ENCODE peak calls at places on chromosomes 16 and 17, in ten cellular contexts. O is fibroblast of the aortic adventitia; Q is activated T-cell treated with anti-CD3 and anti-CD28 coated beads, Interleukin-2, amount 50 U/mL, for 72 hours; T is H7; S is activated CD4-positive, alpha-beta T cell treated with anti-CD3 and anti-CD28 coated beads, Interleukin-2, amount 10 ng/mL, durations not matched to agents 7 days and 5 days; B is hypothalamus; A is pancreas; H is stimulated activated CD4-positive, alpha-beta T cell treated with anti-CD3 and anti-CD28 coated beads, Interleukin-15, amount 100 ng/mL, for 1 hour; C is NCI-H1417; R is activated CD8-positive, alpha-beta memory T cell treated with anti-CD3 and anti-CD28 coated beads, Interleukin-2, amount 50 U/mL, for 48 hours. U is an unnamed sample.

GRCh38 chr17:32608267-32608666 is 121.5 kb downstream of the CDK5R1 start:
- DNase-seq in O (no peak), Q (no peak), T (no peak), S (no peak), B (no peak), A (no peak), H (no peak), C (no peak), R (no peak), U (no peak)

GRCh38 chr16:70250748-70251650 is 741 bp downstream of the EXOSC6 start:
- DNase-seq in O (peak; percentile 48), Q (peak; percentile 68), T (peak; percentile 83), S (peak; percentile 35), B (peak; percentile 20), A (peak; percentile 71), H (peak; percentile 21), C (peak; percentile 62), R (peak; percentile 73), U (no peak)

GRCh38 chr17:28421775-28422305 is 15.8 kb upstream of the SLC46A1 start:
- DNase-seq in O (no peak), Q (no peak), T (no peak), S (no peak), B (no peak), A (no peak), H (no peak), C (peak; percentile 51), R (no peak), U (no peak)

GRCh38 chr17:74117999-74118421 is 85.5 kb upstream of the RPL38 start:
- DNase-seq in O (no peak), Q (no peak), T (peak; percentile 66), S (no peak), B (no peak), A (no peak), H (no peak), C (peak; percentile 23), R (no peak), U (no peak)

GRCh38 chr16:83831451-83831987 is 23.7 kb downstream of the HSBP1 start:
- DNase-seq in O (no peak), Q (no peak), T (no peak), S (no peak), B (no peak), A (no peak), H (no peak), C (no peak), R (no peak), U (no peak)

GRCh38 chr17:40905370-40905769 is 20.3 kb upstream of the KRT20 start:
- DNase-seq in O (no peak), Q (no peak), T (no peak), S (no peak), B (no peak), A (no peak), H (no peak), C (no peak), R (no peak), U (no peak)

GRCh38 chr17:1713878-1714487 is 3.8 kb upstream of the TLCD2 start:
- DNase-seq in O (peak; percentile 52), Q (no peak), T (peak; percentile 87), S (no peak), B (no peak), A (no peak), H (no peak), C (peak; percentile 4), R (no peak), U (no peak)

GRCh38 chr17:76643553-76644148 is at the start of gene ST6GALNAC1:
- DNase-seq in O (no peak), Q (no peak), T (no peak), S (peak; percentile 27), B (no peak), A (no peak), H (no peak), C (no peak), R (no peak), U (no peak)

GRCh38 chr17:45287526-45288264 is 25.8 kb upstream of the SPATA32 start:
- DNase-seq in O (no peak), Q (no peak), T (no peak), S (no peak), B (no peak), A (no peak), H (no peak), C (peak; percentile 43), R (no peak), U (no peak)

GRCh38 chr17:81831957-81832607 is 1.0 kb downstream of the MCRIP1 start:
- DNase-seq in O (peak; percentile 59), Q (peak; percentile 54), T (no peak), S (peak; percentile 67), B (no peak), A (no peak), H (peak; percentile 18), C (peak; percentile 68), R (peak; percentile 76), U (no peak)

GRCh38 chr16:28202147-28202746 is 9.5 kb downstream of the XPO6 start:
- DNase-seq in O (no peak), Q (peak; percentile 66), T (peak; percentile 34), S (no peak), B (no peak), A (no peak), H (no peak), C (no peak), R (no peak), U (no peak)

GRCh38 chr17:34118564-34118963 is 136.5 kb upstream of the CCL2 start:
- DNase-seq in O (peak; percentile 9), Q (no peak), T (no peak), S (no peak), B (no peak), A (no peak), H (no peak), C (no peak), R (no peak), U (no peak)

GRCh38 chr16:54282202-54282922 is 4.2 kb downstream of the IRX3 start:
- DNase-seq in O (peak; percentile 53), Q (peak; percentile 56), T (peak; percentile 94), S (no peak), B (peak; percentile 11), A (peak; percentile 80), H (no peak), C (no peak), R (peak; percentile 78), U (peak; percentile 79)

GRCh38 chr17:67435122-67435521 is 58.0 kb downstream of the PITPNC1 start:
- DNase-seq in O (peak; percentile 29), Q (peak; percentile 64), T (no peak), S (peak; percentile 76), B (no peak), A (no peak), H (no peak), C (no peak), R (peak; percentile 65), U (no peak)

GRCh38 chr17:82568997-82569393 is 49.5 kb downstream of the FOXK2 start:
- DNase-seq in O (peak; percentile 69), Q (no peak), T (no peak), S (no peak), B (no peak), A (no peak), H (no peak), C (no peak), R (no peak), U (no peak)

GRCh38 chr16:88743693-88744519 is 37.6 kb downstream of the CTU2 start:
- DNase-seq in O (peak; percentile 70), Q (peak; percentile 79), T (peak; percentile 98), S (peak; percentile 75), B (peak; percentile 59), A (peak; percentile 96), H (peak; percentile 67), C (peak; percentile 57), R (peak; percentile 91), U (peak; percentile 87)

GRCh38 chr16:11636172-11636721 is 32.0 kb upstream of the SNN start:
- DNase-seq in O (no peak), Q (no peak), T (peak; percentile 71), S (no peak), B (no peak), A (no peak), H (no peak), C (peak; percentile 79), R (no peak), U (no peak)

GRCh38 chr17:13792314-13792713 is 190.6 kb upstream of the HS3ST3A1 start:
- DNase-seq in O (peak; percentile 57), Q (no peak), T (no peak), S (no peak), B (no peak), A (no peak), H (no peak), C (no peak), R (no peak), U (no peak)

GRCh38 chr17:83180264-83180995 is 101.0 kb downstream of the METRNL start:
- DNase-seq in O (no peak), Q (no peak), T (no peak), S (no peak), B (no peak), A (no peak), H (no peak), C (peak; percentile 25), R (no peak), U (peak; percentile 54)

GRCh38 chr17:81241648-81242420 is 2.7 kb downstream of the NDUFAF8 start:
- DNase-seq in O (peak; percentile 36), Q (peak; percentile 81), T (peak; percentile 98), S (peak; percentile 58), B (peak; percentile 36), A (peak; percentile 83), H (peak; percentile 58), C (peak; percentile 59), R (peak; percentile 91), U (no peak)

GRCh38 chr16:29900888-29901606 is 759 bp downstream of the ASPHD1 start:
- DNase-seq in O (peak; percentile 10), Q (no peak), T (peak; percentile 76), S (no peak), B (no peak), A (no peak), H (no peak), C (no peak), R (no peak), U (no peak)

GRCh38 chr16:19771040-19771439 is 53.0 kb downstream of the IQCK start:
- DNase-seq in O (no peak), Q (no peak), T (no peak), S (no peak), B (no peak), A (no peak), H (no peak), C (no peak), R (no peak), U (no peak)

GRCh38 chr17:5592382-5592781 is 8.1 kb upstream of the NLRP1 start:
- DNase-seq in O (peak; percentile 60), Q (no peak), T (no peak), S (peak; percentile 27), B (no peak), A (no peak), H (no peak), C (peak; percentile 83), R (no peak), U (no peak)

GRCh38 chr17:75109407-75110236 is at the start of gene ARMC7:
- DNase-seq in O (peak; percentile 72), Q (peak; percentile 97), T (peak; percentile 99), S (peak; percentile 91), B (peak; percentile 82), A (peak; percentile 97), H (peak; percentile 91), C (peak; percentile 88), R (peak; percentile 97), U (peak; percentile 92)

GRCh38 chr16:85126731-85127662 is 14.7 kb upstream of the CIBAR2 start:
- DNase-seq in O (peak; percentile 85), Q (no peak), T (peak; percentile 95), S (no peak), B (peak; percentile 45), A (no peak), H (peak; percentile 24), C (peak; percentile 77), R (no peak), U (no peak)

GRCh38 chr17:47693667-47694017 is 319 bp upstream of the TBKBP1 start:
- DNase-seq in O (no peak), Q (peak; percentile 48), T (no peak), S (no peak), B (no peak), A (no peak), H (no peak), C (peak; percentile 74), R (no peak), U (no peak)

GRCh38 chr17:65473985-65474384 is 87.5 kb downstream of the AXIN2 start:
- DNase-seq in O (no peak), Q (no peak), T (no peak), S (no peak), B (no peak), A (no peak), H (no peak), C (no peak), R (no peak), U (no peak)

GRCh38 chr16:8686031-8686621 is 11.7 kb downstream of the ABAT start:
- DNase-seq in O (no peak), Q (no peak), T (no peak), S (no peak), B (peak; percentile 35), A (peak; percentile 63), H (no peak), C (no peak), R (no peak), U (no peak)

U was measured in type B pancreatic cell.